ENCODE peak calls at places on chromosome 16, in four cellular contexts. C is SK-N-SH, I is K562, Y is GM12878. W is an unnamed sample.

GRCh38 chr16:69040144-69040909 is 65.1 kb upstream of the HAS3 start:
- DNase-seq in Y (no peak), C (no peak), I (no peak), W (no peak)

GRCh38 chr16:5615868-5616642 is 518.5 kb upstream of the EEF2KMT start:
- DNase-seq in I (peak), Y (no peak), C (peak), W (peak)

GRCh38 chr16:88478889-88479794 is 26.1 kb downstream of the ZFPM1 start:
- DNase-seq in Y (no peak), I (no peak), C (peak), W (no peak)

GRCh38 chr16:56547949-56548567 is 16.8 kb upstream of the MT4 start:
- DNase-seq in C (no peak), I (no peak), Y (no peak), W (no peak)

GRCh38 chr16:2842340-2843000 is 12.4 kb downstream of the ZG16B start:
- DNase-seq in Y (no peak), C (peak), I (peak), W (peak)

GRCh38 chr16:66810391-66810790 is 9.0 kb upstream of the TERB1 start:
- DNase-seq in I (no peak), C (no peak), Y (no peak), W (no peak)

GRCh38 chr16:84065536-84066132 is 23.0 kb upstream of the SLC38A8 start:
- DNase-seq in I (peak), C (peak), Y (no peak), W (peak)

GRCh38 chr16:84700518-84701277 is 898 bp downstream of the USP10 start:
- DNase-seq in I (peak), Y (no peak), C (peak), W (no peak)

GRCh38 chr16:76976101-76976500 is 214.9 kb upstream of the MON1B start:
- DNase-seq in C (no peak), I (no peak), Y (no peak), W (no peak)

GRCh38 chr16:89720520-89720858 is 209 bp downstream of the VPS9D1 start:
- DNase-seq in I (no peak), C (peak), Y (no peak), W (peak)

GRCh38 chr16:85210423-85211169 is 98.3 kb upstream of the CIBAR2 start:
- DNase-seq in C (no peak), I (no peak), Y (no peak), W (no peak)

GRCh38 chr16:20084624-20085226 is 11.0 kb upstream of the GPR139 start:
- DNase-seq in Y (no peak), I (peak), C (no peak), W (no peak)

GRCh38 chr16:70750893-70751467 is 50.0 kb downstream of the VAC14 start:
- DNase-seq in I (no peak), Y (no peak), C (no peak), W (no peak)

GRCh38 chr16:85220125-85220839 is 108.0 kb upstream of the CIBAR2 start:
- DNase-seq in Y (no peak), I (no peak), C (peak), W (peak)

GRCh38 chr16:11283820-11284248 is 2.7 kb upstream of the PRM1 start:
- DNase-seq in I (no peak), Y (no peak), C (no peak), W (no peak)

GRCh38 chr16:2500634-2500936 is 13.2 kb upstream of the ATP6V0C start:
- DNase-seq in I (peak), C (peak), Y (no peak), W (no peak)

GRCh38 chr16:80803341-80804060 is 897 bp downstream of the CDYL2 start:
- DNase-seq in Y (no peak), I (no peak), C (peak), W (peak)

GRCh38 chr16:62033065-62033464 is 3.2 kb downstream of the CDH8 start:
- DNase-seq in I (no peak), C (no peak), Y (no peak), W (no peak)

GRCh38 chr16:47787695-47788094 is 326.6 kb downstream of the PHKB start:
- DNase-seq in C (no peak), I (peak), Y (no peak), W (no peak)

GRCh38 chr16:528111-529011 is 849 bp downstream of the CAPN15 start:
- DNase-seq in Y (no peak), C (peak), I (peak), W (no peak)

GRCh38 chr16:10256855-10257641 is 74.8 kb upstream of the GRIN2A start:
- DNase-seq in I (peak), C (peak), Y (peak), W (peak)

GRCh38 chr16:30927789-30928378 is 4.5 kb downstream of the FBXL19 start:
- DNase-seq in C (peak), Y (peak), I (peak), W (peak)

GRCh38 chr16:47143329-47143676 is 442 bp downstream of the NETO2 start:
- DNase-seq in I (peak), Y (no peak), C (peak), W (peak)

GRCh38 chr16:81276323-81276722 is 37.8 kb downstream of the BCO1 start:
- DNase-seq in C (no peak), I (no peak), Y (no peak), W (no peak)

GRCh38 chr16:84175351-84176081 is 11.3 kb downstream of the TAF1C start:
- DNase-seq in I (peak), C (peak), Y (peak), W (peak)

GRCh38 chr16:88076211-88076931 is 125.1 kb downstream of the BANP start:
- DNase-seq in I (no peak), C (no peak), Y (no peak), W (no peak)

GRCh38 chr16:8567355-8568230 is 22.7 kb downstream of the TMEM114 start:
- DNase-seq in Y (peak), I (peak), C (peak), W (peak)

GRCh38 chr16:89423709-89424260 is 66.6 kb downstream of the ANKRD11 start:
- DNase-seq in Y (no peak), I (no peak), C (no peak), W (no peak)

GRCh38 chr16:48383877-48384304 is 1.3 kb downstream of the SIAH1 start:
- DNase-seq in C (no peak), Y (no peak), I (peak), W (no peak)

GRCh38 chr16:23069844-23070243 is 79.4 kb downstream of the USP31 start:
- DNase-seq in Y (no peak), I (no peak), C (no peak), W (no peak)

GRCh38 chr16:23072769-23073549 is 76.3 kb downstream of the USP31 start:
- DNase-seq in I (no peak), C (peak), Y (no peak), W (no peak)

GRCh38 chr16:23074423-23074822 is 74.8 kb downstream of the USP31 start:
- DNase-seq in I (no peak), Y (no peak), C (no peak), W (no peak)

GRCh38 chr16:23072084-23072599 is 77.1 kb downstream of the USP31 start:
- DNase-seq in I (no peak), C (peak), Y (no peak), W (no peak)

GRCh38 chr16:23071202-23072083 is 77.8 kb downstream of the USP31 start:
- DNase-seq in C (no peak), I (no peak), Y (no peak), W (no peak)
- TF ChIP-seq FOXM1 in C (no peak), I (no peak), Y (no peak), W (no peak)

DNA sequence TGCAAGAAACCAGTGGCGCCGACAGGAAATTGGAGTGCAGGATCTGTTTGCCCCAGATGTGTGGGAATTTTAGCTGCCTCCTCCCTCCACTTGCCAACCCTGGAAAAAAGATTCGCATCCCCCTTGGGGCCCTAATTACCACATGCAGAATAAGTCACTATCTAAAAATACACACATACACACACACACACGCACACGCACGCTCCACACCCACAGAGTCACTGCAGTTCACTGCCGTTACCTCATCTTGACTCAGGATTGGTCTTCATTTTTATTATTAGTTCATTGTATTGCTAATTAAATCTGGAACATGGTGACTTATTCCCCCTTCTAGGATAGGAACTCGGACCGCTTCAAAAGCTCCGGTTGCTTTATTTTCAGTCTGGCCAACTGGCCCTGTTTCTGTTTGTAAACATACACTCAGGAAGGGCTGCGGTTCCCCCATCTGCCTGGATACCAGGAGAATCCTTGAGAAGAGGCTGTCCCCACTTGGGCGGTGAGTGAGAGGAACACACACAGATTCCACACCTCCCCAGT is 241.6 kb upstream of the SALL1 start:
- DNase-seq in C (no peak), Y (no peak), I (no peak), W (no peak)
- TF ChIP-seq FOXM1 in C (no peak), Y (no peak), I (no peak), W (no peak)

DNA sequence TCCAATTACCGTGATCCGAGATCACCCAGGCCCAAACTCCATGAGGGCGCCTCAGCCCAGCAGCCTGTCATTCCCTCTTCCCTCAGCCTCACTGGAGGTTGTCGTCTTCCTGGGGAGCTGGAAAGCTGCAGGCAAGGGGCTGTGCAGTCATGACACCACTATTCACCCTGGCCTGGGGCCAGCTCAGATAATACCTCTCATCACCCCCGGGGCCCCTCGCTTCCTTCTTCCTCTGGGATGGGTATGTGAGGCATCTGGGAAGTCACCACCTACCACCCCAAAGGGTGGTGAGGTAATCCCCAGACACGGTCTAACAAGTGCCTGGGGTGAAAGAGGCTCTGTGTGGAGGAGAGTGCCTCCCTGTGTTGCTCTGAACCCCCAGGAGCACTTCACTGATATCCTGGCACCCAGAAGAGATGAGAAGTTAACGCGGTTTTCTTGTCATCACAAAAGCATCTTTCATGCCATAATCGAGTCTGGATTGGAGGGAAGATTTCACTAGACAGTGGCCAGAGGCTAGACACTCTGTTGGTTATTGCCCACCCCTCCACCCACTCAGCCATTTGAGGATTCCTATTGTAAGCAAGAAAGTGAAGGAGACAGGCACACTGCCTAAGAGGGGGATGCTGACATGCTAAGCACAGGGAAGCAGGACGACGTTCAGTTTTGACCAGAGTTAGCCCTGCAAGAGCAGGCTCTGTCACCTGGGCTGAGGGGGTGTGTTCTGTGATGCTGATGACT is 18.4 kb downstream of the CFAP20 start:
- DNase-seq in C (peak), Y (no peak), I (no peak), W (no peak)
- TF ChIP-seq FOXM1 in C (no peak), Y (no peak), I (no peak), W (no peak)

GRCh38 chr16:12764813-12765212 is 38.9 kb downstream of the CPPED1 start:
- DNase-seq in Y (no peak), I (no peak), C (no peak), W (no peak)

GRCh38 chr16:12767897-12768296 is 35.8 kb downstream of the CPPED1 start:
- DNase-seq in I (peak), Y (no peak), C (no peak), W (no peak)

GRCh38 chr16:12766853-12767252 is 36.8 kb downstream of the CPPED1 start:
- DNase-seq in I (peak), C (no peak), Y (no peak), W (no peak)

GRCh38 chr16:12760819-12761611 is 42.7 kb downstream of the CPPED1 start:
- DNase-seq in C (no peak), I (no peak), Y (no peak), W (no peak)

GRCh38 chr16:12763517-12763916 is 40.2 kb downstream of the CPPED1 start:
- DNase-seq in C (peak), I (no peak), Y (no peak), W (no peak)
- TF ChIP-seq FOXM1 in C (no peak), I (no peak), Y (no peak), W (no peak)

GRCh38 chr16:53852678-53853077 is 148.7 kb downstream of the FTO start:
- DNase-seq in I (no peak), Y (no peak), C (no peak), W (no peak)
- TF ChIP-seq FOXM1 in I (no peak), Y (no peak), C (no peak), W (no peak)

GRCh38 chr16:75063549-75064082 is 53.0 kb downstream of the LDHD start:
- DNase-seq in I (no peak), C (no peak), Y (no peak), W (no peak)
- TF ChIP-seq FOXM1 in I (no peak), C (no peak), Y (no peak), W (no peak)